ENCODE peak calls at places on chromosomes 4 and X, in eight cellular contexts. One of them, this sample, is unnamed.

GRCh38 chr4:141851246-141851891 is 215.0 kb downstream of the IL15 start:
- DNase-seq in PC-9: no peak
- DNase-seq in astrocyte: no peak
- DNase-seq in MM.1S: no peak
- DNase-seq in HCT116: no peak
- DNase-seq in GM23248: peak; percentile 26
- DNase-seq in OCI-LY7: no peak
- DNase-seq in PC-3: peak; percentile 84
- DNase-seq in this sample: peak; percentile 16

GRCh38 chr4:13545394-13545808 is 1.1 kb upstream of the NKX3-2 start:
- DNase-seq in PC-9: no peak
- DNase-seq in astrocyte: no peak
- DNase-seq in MM.1S: no peak
- DNase-seq in HCT116: no peak
- DNase-seq in GM23248: no peak
- DNase-seq in OCI-LY7: no peak
- DNase-seq in PC-3: no peak
- DNase-seq in this sample: no peak

GRCh38 chr4:41205854-41206460 is 8.4 kb downstream of the APBB2 start:
- DNase-seq in PC-9: no peak
- DNase-seq in astrocyte: no peak
- DNase-seq in MM.1S: no peak
- DNase-seq in HCT116: no peak
- DNase-seq in GM23248: peak; percentile 30
- DNase-seq in OCI-LY7: no peak
- DNase-seq in PC-3: no peak
- DNase-seq in this sample: no peak

GRCh38 chr4:156560701-156561100 is 410.9 kb downstream of the PDGFC start:
- DNase-seq in PC-9: no peak
- DNase-seq in astrocyte: no peak
- DNase-seq in MM.1S: no peak
- DNase-seq in HCT116: no peak
- DNase-seq in GM23248: peak; percentile 24
- DNase-seq in OCI-LY7: no peak
- DNase-seq in PC-3: no peak
- DNase-seq in this sample: peak; percentile 37

GRCh38 chr4:133943081-133943480 is 258.5 kb downstream of the PABPC4L start:
- DNase-seq in PC-9: no peak
- DNase-seq in astrocyte: no peak
- DNase-seq in MM.1S: no peak
- DNase-seq in HCT116: no peak
- DNase-seq in GM23248: no peak
- DNase-seq in OCI-LY7: no peak
- DNase-seq in PC-3: no peak
- DNase-seq in this sample: no peak

GRCh38 chr4:70027011-70027410 is 1.2 kb upstream of the HTN3 start:
- DNase-seq in PC-9: no peak
- DNase-seq in astrocyte: no peak
- DNase-seq in MM.1S: no peak
- DNase-seq in HCT116: no peak
- DNase-seq in GM23248: no peak
- DNase-seq in OCI-LY7: no peak
- DNase-seq in PC-3: no peak
- DNase-seq in this sample: no peak

GRCh38 chr4:165378763-165379631 is at the start of gene CPE:
- DNase-seq in PC-9: peak; percentile 72
- DNase-seq in astrocyte: peak; percentile 61
- DNase-seq in MM.1S: peak; percentile 63
- DNase-seq in HCT116: peak; percentile 57
- DNase-seq in GM23248: peak; percentile 92
- DNase-seq in OCI-LY7: no peak
- DNase-seq in PC-3: peak; percentile 80
- DNase-seq in this sample: peak; percentile 78

GRCh38 chr4:99816611-99817309 is at the start of gene DAPP1:
- DNase-seq in PC-9: peak; percentile 77
- DNase-seq in astrocyte: no peak
- DNase-seq in MM.1S: peak; percentile 98
- DNase-seq in HCT116: no peak
- DNase-seq in GM23248: no peak
- DNase-seq in OCI-LY7: peak; percentile 96
- DNase-seq in PC-3: peak; percentile 89
- DNase-seq in this sample: no peak

GRCh38 chr4:113435893-113436292 is 325.6 kb downstream of the CAMK2D start:
- DNase-seq in PC-9: peak; percentile 18
- DNase-seq in astrocyte: peak; percentile 92
- DNase-seq in MM.1S: no peak
- DNase-seq in HCT116: peak; percentile 84
- DNase-seq in GM23248: peak; percentile 92
- DNase-seq in OCI-LY7: no peak
- DNase-seq in PC-3: peak; percentile 67
- DNase-seq in this sample: peak; percentile 94

GRCh38 chr4:145937990-145938611 is 522 bp downstream of the ZNF827 start:
- DNase-seq in PC-9: no peak
- DNase-seq in astrocyte: peak; percentile 26
- DNase-seq in MM.1S: peak; percentile 31
- DNase-seq in HCT116: no peak
- DNase-seq in GM23248: peak; percentile 69
- DNase-seq in OCI-LY7: peak; percentile 64
- DNase-seq in PC-3: peak; percentile 35
- DNase-seq in this sample: peak; percentile 38

GRCh38 chr4:150332961-150333360 is 249.0 kb upstream of the MAB21L2 start:
- DNase-seq in PC-9: no peak
- DNase-seq in astrocyte: no peak
- DNase-seq in MM.1S: no peak
- DNase-seq in HCT116: no peak
- DNase-seq in GM23248: no peak
- DNase-seq in OCI-LY7: no peak
- DNase-seq in PC-3: no peak
- DNase-seq in this sample: no peak

GRCh38 chrX:117839544-117839943 is 277.1 kb downstream of the KLHL13 start:
- DNase-seq in PC-9: no peak
- DNase-seq in astrocyte: no peak
- DNase-seq in MM.1S: peak; percentile 15
- DNase-seq in HCT116: no peak
- DNase-seq in GM23248: no peak
- DNase-seq in OCI-LY7: peak; percentile 0
- DNase-seq in PC-3: peak; percentile 2
- DNase-seq in this sample: no peak

GRCh38 chr4:119728692-119729593 is 100.3 kb upstream of the PDE5A start:
- DNase-seq in PC-9: peak; percentile 69
- DNase-seq in astrocyte: peak; percentile 55
- DNase-seq in MM.1S: no peak
- DNase-seq in HCT116: no peak
- DNase-seq in GM23248: no peak
- DNase-seq in OCI-LY7: no peak
- DNase-seq in PC-3: peak; percentile 89
- DNase-seq in this sample: peak; percentile 78

GRCh38 chr4:4851906-4852305 is 7.6 kb upstream of the MSX1 start:
- DNase-seq in PC-9: no peak
- DNase-seq in astrocyte: no peak
- DNase-seq in MM.1S: no peak
- DNase-seq in HCT116: no peak
- DNase-seq in GM23248: no peak
- DNase-seq in OCI-LY7: no peak
- DNase-seq in PC-3: no peak
- DNase-seq in this sample: no peak

GRCh38 chr4:151641167-151641566 is 119.6 kb downstream of the GATB start:
- DNase-seq in PC-9: peak; percentile 20
- DNase-seq in astrocyte: peak; percentile 45
- DNase-seq in MM.1S: no peak
- DNase-seq in HCT116: no peak
- DNase-seq in GM23248: peak; percentile 89
- DNase-seq in OCI-LY7: no peak
- DNase-seq in PC-3: peak; percentile 33
- DNase-seq in this sample: peak; percentile 18

GRCh38 chr4:10002278-10002677 is 19.0 kb downstream of the SLC2A9 start:
- DNase-seq in PC-9: no peak
- DNase-seq in astrocyte: no peak
- DNase-seq in MM.1S: no peak
- DNase-seq in HCT116: no peak
- DNase-seq in GM23248: no peak
- DNase-seq in OCI-LY7: no peak
- DNase-seq in PC-3: no peak
- DNase-seq in this sample: no peak

GRCh38 chr4:56641494-56642051 is 39.5 kb downstream of the HOPX start:
- DNase-seq in PC-9: peak; percentile 23
- DNase-seq in astrocyte: peak; percentile 94
- DNase-seq in MM.1S: no peak
- DNase-seq in HCT116: peak; percentile 80
- DNase-seq in GM23248: peak; percentile 92
- DNase-seq in OCI-LY7: no peak
- DNase-seq in PC-3: peak; percentile 98
- DNase-seq in this sample: peak; percentile 89

GRCh38 chr4:74934016-74934821 is 1.3 kb downstream of the PARM1 start:
- DNase-seq in PC-9: peak; percentile 16
- DNase-seq in astrocyte: peak; percentile 9
- DNase-seq in MM.1S: peak; percentile 53
- DNase-seq in HCT116: no peak
- DNase-seq in GM23248: peak; percentile 57
- DNase-seq in OCI-LY7: no peak
- DNase-seq in PC-3: peak; percentile 53
- DNase-seq in this sample: peak; percentile 26

GRCh38 chr4:53055274-53055673 is 193.2 kb downstream of the RASL11B start:
- DNase-seq in PC-9: no peak
- DNase-seq in astrocyte: peak; percentile 89
- DNase-seq in MM.1S: no peak
- DNase-seq in HCT116: no peak
- DNase-seq in GM23248: peak; percentile 61
- DNase-seq in OCI-LY7: no peak
- DNase-seq in PC-3: no peak
- DNase-seq in this sample: peak; percentile 77

GRCh38 chr4:8108261-8108660 is 50.4 kb downstream of the ABLIM2 start:
- DNase-seq in PC-9: no peak
- DNase-seq in astrocyte: no peak
- DNase-seq in MM.1S: no peak
- DNase-seq in HCT116: no peak
- DNase-seq in GM23248: no peak
- DNase-seq in OCI-LY7: no peak
- DNase-seq in PC-3: no peak
- DNase-seq in this sample: no peak

GRCh38 chr4:149870008-149870407 is 54.4 kb upstream of the IQCM start:
- DNase-seq in PC-9: no peak
- DNase-seq in astrocyte: no peak
- DNase-seq in MM.1S: no peak
- DNase-seq in HCT116: no peak
- DNase-seq in GM23248: no peak
- DNase-seq in OCI-LY7: no peak
- DNase-seq in PC-3: no peak
- DNase-seq in this sample: no peak

GRCh38 chr4:99824070-99824599 is 7.5 kb downstream of the DAPP1 start:
- DNase-seq in PC-9: no peak
- DNase-seq in astrocyte: no peak
- DNase-seq in MM.1S: no peak
- DNase-seq in HCT116: no peak
- DNase-seq in GM23248: no peak
- DNase-seq in OCI-LY7: no peak
- DNase-seq in PC-3: no peak
- DNase-seq in this sample: no peak

GRCh38 chr4:42713371-42713770 is 56.5 kb upstream of the ATP8A1 start:
- DNase-seq in PC-9: no peak
- DNase-seq in astrocyte: no peak
- DNase-seq in MM.1S: no peak
- DNase-seq in HCT116: no peak
- DNase-seq in GM23248: no peak
- DNase-seq in OCI-LY7: no peak
- DNase-seq in PC-3: no peak
- DNase-seq in this sample: no peak

GRCh38 chrX:143661286-143661685 is 25.4 kb upstream of the SLITRK4 start:
- DNase-seq in PC-9: no peak
- DNase-seq in astrocyte: no peak
- DNase-seq in MM.1S: no peak
- DNase-seq in HCT116: no peak
- DNase-seq in GM23248: no peak
- DNase-seq in OCI-LY7: no peak
- DNase-seq in PC-3: no peak
- DNase-seq in this sample: no peak

GRCh38 chr4:87055340-87055739 is 120.5 kb downstream of the AFF1 start:
- DNase-seq in PC-9: no peak
- DNase-seq in astrocyte: no peak
- DNase-seq in MM.1S: no peak
- DNase-seq in HCT116: no peak
- DNase-seq in GM23248: no peak
- DNase-seq in OCI-LY7: no peak
- DNase-seq in PC-3: no peak
- DNase-seq in this sample: no peak
- H4K20me1 ChIP-seq in PC-9: no peaks in the 10 kb centered on the region
- H4K20me1 ChIP-seq in astrocyte: peaks cover 60% of the 10 kb centered on the region
- H4K20me1 ChIP-seq in MM.1S: peaks cover 22% of the 10 kb centered on the region
- H4K20me1 ChIP-seq in HCT116: no peaks in the 10 kb centered on the region
- H4K20me1 ChIP-seq in GM23248: no peaks in the 10 kb centered on the region
- H4K20me1 ChIP-seq in OCI-LY7: no peaks in the 10 kb centered on the region
- H4K20me1 ChIP-seq in PC-3: no peaks in the 10 kb centered on the region
- H4K20me1 ChIP-seq in this sample: no peaks in the 10 kb centered on the region

GRCh38 chr4:102819588-102820365 is 7.6 kb downstream of the UBE2D3 start:
- DNase-seq in PC-9: no peak
- DNase-seq in astrocyte: peak; percentile 16
- DNase-seq in MM.1S: no peak
- DNase-seq in HCT116: no peak
- DNase-seq in GM23248: peak; percentile 31
- DNase-seq in OCI-LY7: no peak
- DNase-seq in PC-3: no peak
- DNase-seq in this sample: peak; percentile 30

GRCh38 chr4:102817613-102818268 is 9.6 kb downstream of the UBE2D3 start:
- DNase-seq in PC-9: no peak
- DNase-seq in astrocyte: no peak
- DNase-seq in MM.1S: no peak
- DNase-seq in HCT116: no peak
- DNase-seq in GM23248: no peak
- DNase-seq in OCI-LY7: no peak
- DNase-seq in PC-3: no peak
- DNase-seq in this sample: no peak

GRCh38 chr4:102815981-102816380 is 11.4 kb downstream of the UBE2D3 start:
- DNase-seq in PC-9: no peak
- DNase-seq in astrocyte: peak; percentile 93
- DNase-seq in MM.1S: no peak
- DNase-seq in HCT116: no peak
- DNase-seq in GM23248: peak; percentile 95
- DNase-seq in OCI-LY7: no peak
- DNase-seq in PC-3: peak; percentile 79
- DNase-seq in this sample: peak; percentile 93

GRCh38 chr4:102817021-102817605 is 10.2 kb downstream of the UBE2D3 start:
- DNase-seq in PC-9: no peak
- DNase-seq in astrocyte: no peak
- DNase-seq in MM.1S: no peak
- DNase-seq in HCT116: no peak
- DNase-seq in GM23248: no peak
- DNase-seq in OCI-LY7: no peak
- DNase-seq in PC-3: no peak
- DNase-seq in this sample: no peak
- H4K20me1 ChIP-seq in PC-9: peaks cover 93% of the 10 kb centered on the region
- H4K20me1 ChIP-seq in astrocyte: peaks cover 85% of the 10 kb centered on the region
- H4K20me1 ChIP-seq in MM.1S: peaks cover 98% of the 10 kb centered on the region
- H4K20me1 ChIP-seq in HCT116: peaks cover 85% of the 10 kb centered on the region
- H4K20me1 ChIP-seq in GM23248: peaks cover 67% of the 10 kb centered on the region
- H4K20me1 ChIP-seq in OCI-LY7: peaks cover 83% of the 10 kb centered on the region
- H4K20me1 ChIP-seq in PC-3: peaks cover 81% of the 10 kb centered on the region
- H4K20me1 ChIP-seq in this sample: peaks cover 3% of the 10 kb centered on the region

GRCh38 chr4:2834001-2834921 is 9.4 kb upstream of the ADD1 start:
- DNase-seq in PC-9: no peak
- DNase-seq in astrocyte: no peak
- DNase-seq in MM.1S: no peak
- DNase-seq in HCT116: no peak
- DNase-seq in GM23248: no peak
- DNase-seq in OCI-LY7: no peak
- DNase-seq in PC-3: no peak
- DNase-seq in this sample: no peak
- H4K20me1 ChIP-seq in PC-9: no peaks in the 10 kb centered on the region
- H4K20me1 ChIP-seq in astrocyte: peaks cover 4% of the 10 kb centered on the region
- H4K20me1 ChIP-seq in MM.1S: no peaks in the 10 kb centered on the region
- H4K20me1 ChIP-seq in HCT116: no peaks in the 10 kb centered on the region
- H4K20me1 ChIP-seq in GM23248: no peaks in the 10 kb centered on the region
- H4K20me1 ChIP-seq in OCI-LY7: no peaks in the 10 kb centered on the region
- H4K20me1 ChIP-seq in PC-3: no peaks in the 10 kb centered on the region
- H4K20me1 ChIP-seq in this sample: no peaks in the 10 kb centered on the region

GRCh38 chr4:915041-915474 is 17.1 kb downstream of the GAK start:
- DNase-seq in PC-9: no peak
- DNase-seq in astrocyte: no peak
- DNase-seq in MM.1S: no peak
- DNase-seq in HCT116: no peak
- DNase-seq in GM23248: no peak
- DNase-seq in OCI-LY7: no peak
- DNase-seq in PC-3: no peak
- DNase-seq in this sample: no peak
- H4K20me1 ChIP-seq in PC-9: peaks cover 53% of the 10 kb centered on the region
- H4K20me1 ChIP-seq in astrocyte: peaks cover 91% of the 10 kb centered on the region
- H4K20me1 ChIP-seq in MM.1S: peaks cover 4% of the 10 kb centered on the region
- H4K20me1 ChIP-seq in HCT116: peaks cover 5% of the 10 kb centered on the region
- H4K20me1 ChIP-seq in GM23248: peaks cover 5% of the 10 kb centered on the region
- H4K20me1 ChIP-seq in OCI-LY7: no peaks in the 10 kb centered on the region
- H4K20me1 ChIP-seq in PC-3: peaks cover 13% of the 10 kb centered on the region
- H4K20me1 ChIP-seq in this sample: no peaks in the 10 kb centered on the region

This sample was measured in fibroblast of lung.